ENCODE peak calls at places on chromosomes 12 and 14, in nine cellular contexts. U, E, B, O, H, Z, W, J and I are unnamed samples.

GRCh38 chr14:88986146-88986841 is 161.8 kb downstream of the TTC8 start:
- DNase-seq in J (no peak), H (no peak), Z (no peak), E (no peak), B (peak; percentile 59), W (peak; percentile 75), U (peak; percentile 29), O (no peak), I (no peak)

GRCh38 chr14:65287264-65288131 is 125.0 kb upstream of the FUT8 start:
- DNase-seq in W (no peak), J (peak; percentile 4), O (no peak), Z (no peak), E (no peak), B (no peak), H (no peak), U (no peak), I (no peak)

GRCh38 chr12:46452061-46452615 is 79.6 kb upstream of the SLC38A2 start:
- DNase-seq in W (peak; percentile 36), O (no peak), J (peak; percentile 62), E (no peak), H (no peak), B (peak; percentile 63), U (peak; percentile 71), Z (no peak), I (no peak)

GRCh38 chr14:70096866-70097265 is 91.9 kb downstream of the SLC8A3 start:
- DNase-seq in J (peak; percentile 3), H (peak; percentile 26), Z (no peak), O (no peak), W (peak; percentile 4), B (no peak), E (no peak), U (peak; percentile 36), I (no peak)

GRCh38 chr12:87870061-87870460 is 159.1 kb downstream of the C12orf50 start:
- DNase-seq in H (no peak), B (no peak), J (no peak), E (no peak), U (peak; percentile 59), W (no peak), O (no peak), Z (no peak), I (no peak)

GRCh38 chr12:1660304-1661187 is 30.3 kb upstream of the ADIPOR2 start:
- DNase-seq in H (no peak), B (no peak), W (peak; percentile 24), U (peak; percentile 96), Z (no peak), J (peak; percentile 33), O (no peak), E (no peak), I (no peak)

GRCh38 chr12:24991209-24992049 is 42.5 kb upstream of the BCAT1 start:
- DNase-seq in O (no peak), U (peak; percentile 76), Z (no peak), E (peak; percentile 16), J (peak; percentile 74), B (peak; percentile 52), W (peak; percentile 37), H (no peak), I (no peak)

GRCh38 chr14:84421611-84422010 is 1108.3 kb upstream of the FLRT2 start:
- DNase-seq in W (no peak), O (no peak), J (peak; percentile 24), Z (no peak), E (no peak), U (peak; percentile 39), H (no peak), B (no peak), I (no peak)

GRCh38 chr12:100672075-100672592 is 98.7 kb downstream of the GAS2L3 start:
- DNase-seq in O (no peak), H (peak; percentile 45), J (peak; percentile 6), Z (no peak), B (no peak), U (peak; percentile 20), W (no peak), E (no peak), I (no peak)

GRCh38 chr12:68803948-68804653 is 3.9 kb upstream of the MDM2 start:
- DNase-seq in J (no peak), U (no peak), Z (no peak), W (no peak), B (no peak), O (no peak), E (no peak), H (no peak), I (no peak)

GRCh38 chr14:100621806-100622205 is 34.6 kb upstream of the BEGAIN start:
- DNase-seq in Z (peak; percentile 34), U (no peak), B (no peak), J (no peak), E (no peak), H (no peak), W (no peak), O (no peak), I (no peak)

GRCh38 chr12:132427177-132427725 is 62.7 kb upstream of the FBRSL1 start:
- DNase-seq in B (no peak), O (no peak), J (peak; percentile 28), Z (no peak), E (no peak), H (no peak), U (no peak), W (no peak), I (no peak)

GRCh38 chr14:50719911-50720759 is 52.0 kb upstream of the SAV1 start:
- DNase-seq in B (no peak), U (peak; percentile 60), Z (no peak), W (no peak), O (no peak), J (no peak), H (no peak), E (no peak), I (no peak)

GRCh38 chr12:57840701-57841100 is 5.8 kb downstream of the CTDSP2 start:
- DNase-seq in B (no peak), O (no peak), W (no peak), H (no peak), J (peak; percentile 43), Z (no peak), E (no peak), U (peak; percentile 44), I (no peak)

GRCh38 chr14:27078176-27078575 is 480.3 kb upstream of the NOVA1 start:
- DNase-seq in Z (no peak), O (no peak), U (no peak), B (no peak), H (no peak), W (no peak), J (no peak), E (no peak), I (no peak)

GRCh38 chr12:101967506-101967905 is 90.1 kb downstream of the DRAM1 start:
- DNase-seq in E (no peak), J (no peak), Z (no peak), O (no peak), H (no peak), B (no peak), W (no peak), U (no peak), I (no peak)

GRCh38 chr12:91406920-91407341 is 224.3 kb upstream of the DCN start:
- DNase-seq in U (peak; percentile 98), O (no peak), H (no peak), E (no peak), W (peak; percentile 20), J (peak; percentile 67), B (no peak), Z (no peak), I (no peak)

GRCh38 chr12:28870839-28871440 is 278.1 kb upstream of the FAR2 start:
- DNase-seq in U (peak; percentile 50), Z (no peak), W (no peak), H (no peak), O (no peak), J (peak; percentile 13), E (no peak), B (no peak), I (peak; percentile 36)

GRCh38 chr12:30816742-30817465 is 62.2 kb upstream of the CAPRIN2 start:
- DNase-seq in J (no peak), U (no peak), O (peak; percentile 38), Z (no peak), H (no peak), E (no peak), W (no peak), B (no peak), I (no peak)

GRCh38 chr12:79407671-79408622 is 282.8 kb downstream of the PAWR start:
- DNase-seq in B (peak; percentile 88), J (peak; percentile 88), H (peak; percentile 58), U (peak; percentile 86), E (peak; percentile 81), Z (no peak), O (no peak), W (peak; percentile 81), I (no peak)

GRCh38 chr14:23115492-23115850 is 3.6 kb downstream of the CEBPE start:
- DNase-seq in U (no peak), B (no peak), H (no peak), O (no peak), Z (no peak), E (no peak), W (no peak), J (no peak), I (no peak)

GRCh38 chr12:82082476-82082875 is 275.7 kb downstream of the CCDC59 start:
- DNase-seq in U (peak; percentile 47), O (no peak), H (no peak), B (no peak), Z (no peak), W (no peak), E (no peak), J (no peak), I (no peak)

GRCh38 chr12:44876554-44877275 is 600 bp upstream of the NELL2 start:
- DNase-seq in O (no peak), E (no peak), H (peak; percentile 59), Z (peak; percentile 66), J (no peak), U (peak; percentile 40), B (no peak), W (peak; percentile 10), I (no peak)
- TF ChIP-seq CTCF in O (no peak), E (no peak), H (no peak), Z (no peak), J (no peak), U (no peak), B (no peak), W (no peak), I (no peak)

GRCh38 chr12:84811291-84811690 is 101.3 kb downstream of the SLC6A15 start:
- DNase-seq in J (no peak), W (peak; percentile 23), H (no peak), B (peak; percentile 4), O (no peak), U (no peak), E (no peak), Z (no peak), I (no peak)
- TF ChIP-seq CTCF in J (no peak), W (no peak), H (no peak), B (no peak), O (no peak), U (no peak), E (no peak), Z (no peak), I (no peak)

DNA sequence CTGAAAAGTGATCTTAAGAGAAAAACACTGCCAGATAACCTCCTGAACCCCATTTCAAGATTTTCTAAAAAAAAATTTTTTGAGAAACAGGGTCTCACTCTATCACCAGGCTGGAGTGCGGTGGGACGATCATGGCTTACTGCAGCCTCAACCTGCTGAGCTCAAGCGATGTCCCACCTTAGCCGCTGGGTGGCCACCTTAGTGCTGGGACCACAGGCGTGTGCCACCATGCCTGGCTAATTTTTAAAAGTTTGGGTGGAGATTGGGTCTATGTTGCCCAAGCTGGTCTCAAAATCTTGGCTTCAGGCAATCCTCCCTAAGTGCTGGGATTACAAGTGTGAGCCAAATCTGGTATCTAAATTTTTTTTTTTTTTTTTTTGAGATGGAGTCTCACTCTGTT is 3.4 kb downstream of the PNMA1 start:
- DNase-seq in Z (no peak), B (no peak), U (no peak), J (no peak), O (no peak), E (no peak), W (no peak), H (no peak), I (no peak)
- TF ChIP-seq CTCF in Z (no peak), B (no peak), U (no peak), J (no peak), O (no peak), E (no peak), W (no peak), H (no peak), I (no peak)

GRCh38 chr12:122282066-122282465 is 15.8 kb upstream of the VPS33A start:
- DNase-seq in U (peak; percentile 40), J (peak; percentile 13), W (peak; percentile 47), B (peak; percentile 73), H (no peak), Z (no peak), E (peak; percentile 17), O (no peak), I (no peak)
- TF ChIP-seq CTCF in U (no peak), J (no peak), W (no peak), B (no peak), H (no peak), Z (no peak), E (no peak), O (no peak), I (no peak)